ENCODE peak calls at places on chromosomes 12 and 14, in five cellular contexts. K is IMR-90, O is ovary, J is body of pancreas, I is adrenal gland. G is an unnamed sample. For H3K36me3, the result is how much of the 10 kb centered on the place peaks cover.

GRCh38 chr14:21933681-21934080 is 260.1 kb upstream of the OR4E1 start:
- DNase-seq in K (no peak), O (no peak), I (no peak), J (no peak), G (no peak)

GRCh38 chr14:101709962-101710891 is 51.3 kb upstream of the PPP2R5C start:
- DNase-seq in O (no peak), K (no peak), I (no peak), J (peak), G (no peak)

GRCh38 chr12:109932878-109933503 is 32.9 kb downstream of the TCHP start:
- DNase-seq in K (no peak), O (peak), J (peak), I (peak), G (peak)

GRCh38 chr12:114220311-114220710 is 185.6 kb downstream of the TBX5 start:
- DNase-seq in J (no peak), O (no peak), K (no peak), I (no peak), G (no peak)

GRCh38 chr14:37443461-37443860 is 151.6 kb downstream of the FOXA1 start:
- DNase-seq in O (no peak), K (peak), J (no peak), I (no peak), G (no peak)

GRCh38 chr12:67442347-67442841 is 173.2 kb downstream of the CAND1 start:
- DNase-seq in J (peak), K (no peak), O (no peak), I (peak), G (no peak)

GRCh38 chr12:70005864-70006618 is 181.0 kb downstream of the MYRFL start:
- DNase-seq in J (no peak), O (no peak), K (no peak), I (no peak), G (no peak)

GRCh38 chr12:131108171-131108955 is 154.7 kb downstream of the ADGRD1 start:
- DNase-seq in O (no peak), I (no peak), J (no peak), K (no peak), G (no peak)

GRCh38 chr14:78278464-78278863 is 108.3 kb downstream of the NRXN3 start:
- DNase-seq in O (no peak), I (no peak), K (no peak), J (no peak), G (no peak)

GRCh38 chr14:28870033-28870564 is 103.5 kb downstream of the FOXG1 start:
- DNase-seq in J (no peak), O (no peak), I (no peak), K (no peak), G (no peak)

GRCh38 chr12:51395283-51396230 is 4.4 kb upstream of the GALNT6 start:
- DNase-seq in O (no peak), I (no peak), K (no peak), J (no peak), G (no peak)

GRCh38 chr12:104091136-104091535 is 26.8 kb downstream of the HCFC2 start:
- DNase-seq in K (no peak), O (no peak), I (no peak), J (no peak), G (no peak)

GRCh38 chr14:94411638-94412037 is 23.2 kb upstream of the SERPINA1 start:
- DNase-seq in O (no peak), J (no peak), I (no peak), K (no peak), G (no peak)

GRCh38 chr12:109606261-109607028 is 32.9 kb downstream of the MVK start:
- DNase-seq in K (no peak), O (no peak), J (no peak), I (no peak), G (no peak)

GRCh38 chr12:115495300-115495699 is 782.2 kb downstream of the MED13L start:
- DNase-seq in K (no peak), O (no peak), J (no peak), I (no peak), G (no peak)

GRCh38 chr12:128772249-128772648 is 51.5 kb downstream of the SLC15A4 start:
- DNase-seq in I (no peak), J (no peak), O (no peak), K (no peak), G (no peak)

GRCh38 chr12:53975019-53975815 is 463 bp upstream of the HOTAIR start:
- DNase-seq in J (no peak), K (no peak), I (no peak), O (no peak), G (no peak)

GRCh38 chr12:121534495-121535148 is 46.2 kb downstream of the KDM2B start:
- DNase-seq in O (no peak), K (no peak), J (no peak), I (no peak), G (no peak)

GRCh38 chr12:12384601-12385321 is 27.9 kb downstream of the BORCS5 start:
- DNase-seq in O (no peak), I (no peak), K (no peak), J (no peak), G (no peak)

GRCh38 chr12:76242813-76243540 is 105.2 kb downstream of the BBS10 start:
- DNase-seq in I (no peak), J (no peak), K (peak), O (no peak), G (no peak)

GRCh38 chr12:3273409-3273853 is 196.3 kb downstream of the TSPAN9 start:
- DNase-seq in O (no peak), J (no peak), I (no peak), K (peak), G (no peak)

GRCh38 chr14:101062065-101062450 is 158.5 kb upstream of the RTL1 start:
- DNase-seq in O (no peak), J (no peak), I (peak), K (no peak), G (peak)

GRCh38 chr12:76075448-76075847 is 9.0 kb downstream of the NAP1L1 start:
- DNase-seq in K (no peak), O (no peak), J (no peak), I (no peak), G (no peak)

GRCh38 chr12:7206691-7207090 is 17.2 kb downstream of the PEX5 start:
- DNase-seq in J (no peak), O (no peak), K (no peak), I (no peak), G (no peak)

GRCh38 chr12:7209958-7210357 is 20.5 kb downstream of the PEX5 start:
- DNase-seq in I (no peak), J (no peak), O (no peak), K (no peak), G (no peak)

GRCh38 chr12:7205091-7205490 is 15.6 kb downstream of the PEX5 start:
- DNase-seq in J (no peak), I (no peak), K (no peak), O (no peak), G (no peak)

GRCh38 chr12:7210642-7211151 is 21.2 kb downstream of the PEX5 start:
- DNase-seq in K (no peak), J (no peak), O (no peak), I (no peak), G (no peak)

DNA sequence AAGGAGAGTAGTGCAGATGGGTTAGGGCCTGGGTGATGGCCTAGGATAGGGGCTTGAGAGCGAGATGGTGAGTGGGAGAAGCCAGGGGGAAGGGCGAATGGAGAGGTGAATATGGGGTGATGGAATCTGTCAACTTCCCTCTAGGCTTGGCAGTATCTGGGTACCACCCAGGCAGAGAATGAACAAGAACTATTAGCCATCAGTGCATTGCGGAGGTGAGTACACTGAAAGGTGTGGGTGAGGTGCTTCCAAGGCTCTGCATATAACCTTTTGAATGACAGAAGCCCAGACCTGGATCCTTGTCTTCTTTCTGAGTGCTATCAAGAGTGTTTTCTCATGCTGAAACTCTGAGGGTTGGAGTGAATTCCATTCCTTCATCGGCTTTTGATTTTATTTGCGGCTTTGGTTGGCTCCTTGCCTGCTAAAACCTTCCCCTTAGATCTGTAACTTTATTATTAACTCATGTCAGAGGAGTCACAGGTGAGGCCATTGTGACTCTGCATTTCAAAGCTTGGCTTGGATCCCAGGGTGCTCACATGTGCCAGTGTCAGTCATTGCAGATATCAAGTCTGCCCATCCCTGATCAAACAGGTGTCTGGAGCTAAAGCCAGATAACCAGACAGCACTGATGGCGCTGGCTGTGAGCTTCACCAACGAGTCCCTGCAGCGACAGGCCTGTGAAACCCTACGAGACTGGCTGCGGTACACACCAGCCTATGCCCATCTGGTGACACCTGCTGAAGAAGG is 18.6 kb downstream of the PEX5 start:
- DNase-seq in I (no peak), K (no peak), J (no peak), O (no peak), G (no peak)
- H3K36me3 ChIP-seq in I (under half), K (under half), J (under half), O (under half), G (under half)

GRCh38 chr12:58931518-58931917 is 11.2 kb upstream of the LRIG3 start:
- DNase-seq in I (no peak), J (no peak), O (no peak), K (no peak), G (no peak)

GRCh38 chr12:58930770-58931324 is 10.5 kb upstream of the LRIG3 start:
- DNase-seq in K (peak), O (no peak), I (no peak), J (no peak), G (no peak)

GRCh38 chr12:58938440-58938839 is 18.1 kb upstream of the LRIG3 start:
- DNase-seq in J (no peak), K (peak), O (no peak), I (no peak), G (no peak)

GRCh38 chr12:58934528-58934927 is 14.2 kb upstream of the LRIG3 start:
- DNase-seq in I (no peak), J (no peak), K (no peak), O (no peak), G (no peak)

DNA sequence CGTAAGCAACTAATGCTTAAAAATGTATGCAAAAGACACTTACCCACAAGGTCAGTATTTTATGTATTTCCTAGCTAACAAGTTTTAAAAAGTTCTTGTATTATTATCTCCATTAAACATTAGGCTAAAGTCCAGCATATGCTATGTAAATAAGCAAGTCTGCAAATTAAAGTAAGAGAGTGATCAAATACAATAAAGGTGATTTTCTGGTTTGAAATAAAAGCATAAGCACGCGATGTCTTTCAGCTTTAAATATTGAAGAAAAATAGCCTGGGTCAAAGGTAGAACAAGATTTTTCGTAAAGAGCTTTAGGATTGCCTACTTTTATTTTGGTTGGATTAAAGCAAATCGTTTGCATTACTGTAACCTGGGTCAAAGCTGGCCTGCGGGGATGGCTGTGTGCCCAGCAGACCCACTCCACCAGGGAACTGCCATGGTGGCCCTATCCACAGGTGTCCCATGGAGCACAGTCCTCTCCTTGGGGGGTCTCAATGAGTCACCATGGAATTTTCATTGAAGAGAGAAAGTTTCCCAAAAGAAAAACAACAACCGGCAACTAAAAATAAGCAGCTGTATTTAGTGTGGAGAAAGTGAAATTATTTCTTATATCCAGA is 12.9 kb upstream of the LRIG3 start:
- DNase-seq in K (no peak), J (no peak), I (no peak), O (no peak), G (no peak)
- TF ChIP-seq POLR2A in K (no peak), J (no peak), I (no peak), O (no peak), G (no peak)

GRCh38 chr14:65069874-65070709 is 32.2 kb downstream of the MAX start:
- DNase-seq in K (no peak), J (peak), O (no peak), I (peak), G (no peak)
- H3K4me3 ChIP-seq in K (no peak), J (no peak), O (no peak), I (no peak), G (no peak)

DNA sequence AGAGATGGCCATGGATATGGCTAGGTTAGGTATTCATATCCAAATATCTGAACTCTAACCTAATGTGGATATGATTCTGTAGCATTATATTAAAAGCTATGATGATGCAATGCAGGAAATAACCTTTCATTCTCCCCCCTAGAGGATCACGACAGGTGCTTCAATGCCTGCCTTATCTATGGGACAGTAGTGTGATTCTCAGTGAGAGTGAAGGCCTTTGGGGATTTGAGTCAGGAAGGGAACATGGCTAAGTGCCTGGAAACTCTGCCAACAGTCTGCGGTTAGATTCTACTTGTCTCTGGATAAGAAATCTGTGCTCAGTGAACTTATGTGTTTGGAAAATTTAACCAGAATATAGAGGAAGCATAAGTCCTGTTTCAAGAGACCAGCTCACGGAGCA is 81.8 kb downstream of the SLC38A1 start:
- DNase-seq in O (no peak), K (peak), J (no peak), I (peak), G (peak)
- H3K36me3 ChIP-seq in O (under half), K (under half), J (under half), I (under half), G (under half)

DNA sequence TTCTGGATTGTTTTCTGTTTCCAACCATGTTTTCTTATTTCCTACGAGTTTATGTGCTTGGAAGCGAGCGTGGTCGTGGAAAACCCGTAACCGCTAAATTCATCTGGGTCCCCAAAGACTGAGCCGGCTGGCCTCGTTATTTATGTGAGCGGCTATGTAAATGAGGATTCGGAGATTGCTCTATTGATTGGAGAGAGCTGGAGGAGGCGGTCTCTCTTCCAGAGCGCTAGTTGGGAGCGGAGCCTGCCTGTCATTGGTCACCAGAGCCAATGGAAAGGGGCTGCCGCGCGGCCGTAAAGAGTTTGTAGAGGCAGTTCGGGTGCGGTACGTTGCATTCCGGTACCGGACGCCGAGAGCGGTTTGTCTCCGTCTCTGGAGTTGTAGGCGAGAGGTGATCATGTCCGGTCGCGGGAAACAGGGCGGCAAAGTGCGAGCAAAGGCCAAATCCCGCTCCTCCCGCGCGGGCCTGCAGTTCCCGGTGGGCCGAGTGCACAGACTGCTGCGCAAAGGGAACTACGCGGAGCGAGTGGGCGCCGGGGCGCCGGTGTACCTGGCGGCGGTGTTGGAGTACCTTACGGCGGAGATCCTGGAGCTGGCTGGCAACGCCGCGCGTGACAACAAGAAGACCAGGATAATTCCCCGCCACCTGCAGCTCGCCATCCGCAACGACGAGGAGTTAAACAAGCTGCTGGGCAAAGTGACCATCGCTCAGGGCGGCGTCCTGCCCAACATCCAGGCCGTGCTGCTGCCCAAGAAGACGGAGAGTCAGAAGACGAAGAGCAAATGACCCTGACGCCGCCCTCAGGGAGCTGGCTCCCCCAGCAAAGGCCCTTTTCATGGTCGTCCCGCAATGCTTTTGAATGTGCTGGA is 29.0 kb downstream of the WBP11 start:
- DNase-seq in I (peak), O (peak), J (peak), K (peak), G (peak)
- TF ChIP-seq POLR2A in I (peak), O (peak), J (peak), K (peak), G (peak)

GRCh38 chr14:88844980-88845491 is 20.6 kb downstream of the TTC8 start:
- DNase-seq in O (no peak), K (no peak), I (no peak), J (no peak), G (no peak)
- H3K4me3 ChIP-seq in O (no peak), K (no peak), I (no peak), J (no peak), G (no peak)

G was measured in tibial nerve.